ENCODE peak calls at places on chromosomes 11 and 22, in four cellular contexts. Y is H1, I is A549, J is K562. K is an unnamed sample.

GRCh38 chr22:25199726-25200520 is at the start of gene CRYBB3:
- DNase-seq in Y (no peak), J (no peak), I (no peak), K (no peak)

GRCh38 chr11:65637794-65638317 is at the start of gene SIPA1:
- DNase-seq in J (peak; percentile 93), Y (peak; percentile 83), I (peak; percentile 91), K (peak; percentile 79)

GRCh38 chr22:37419916-37420655 is 7.2 kb downstream of the ELFN2 start:
- DNase-seq in J (peak; percentile 6), I (no peak), Y (peak; percentile 50), K (no peak)

GRCh38 chr11:105000797-105001196 is 22.2 kb downstream of the CASP5 start:
- DNase-seq in Y (no peak), J (peak; percentile 26), I (peak; percentile 1), K (peak; percentile 31)

GRCh38 chr11:92596596-92597317 is 372.1 kb downstream of the FAT3 start:
- DNase-seq in I (no peak), J (no peak), Y (no peak), K (no peak)

GRCh38 chr22:47196881-47197701 is 434.6 kb downstream of the TBC1D22A start:
- DNase-seq in I (no peak), Y (no peak), J (no peak), K (no peak)

GRCh38 chr11:129190087-129190486 is 2.0 kb downstream of the ARHGAP32 start:
- DNase-seq in Y (no peak), I (peak; percentile 60), J (no peak), K (no peak)

GRCh38 chr11:63783925-63784592 is 15.5 kb upstream of the ZFTA start:
- DNase-seq in J (no peak), Y (no peak), I (no peak), K (peak; percentile 30)

GRCh38 chr11:45801723-45802315 is 3.1 kb upstream of the SLC35C1 start:
- DNase-seq in J (no peak), Y (no peak), I (peak; percentile 17), K (no peak)

GRCh38 chr11:326842-327580 is 6.4 kb upstream of the IFITM3 start:
- DNase-seq in J (peak; percentile 86), Y (no peak), I (no peak), K (peak; percentile 56)

GRCh38 chr11:111454561-111455192 is 57.5 kb downstream of the BTG4 start:
- DNase-seq in Y (no peak), J (peak; percentile 65), I (peak; percentile 45), K (peak; percentile 55)

GRCh38 chr11:112113539-112114457 is 27.1 kb downstream of the SDHD start:
- DNase-seq in Y (no peak), J (peak; percentile 65), I (peak; percentile 64), K (no peak)

GRCh38 chr11:61626580-61627380 is 45.9 kb upstream of the SYT7 start:
- DNase-seq in Y (no peak), I (no peak), J (no peak), K (no peak)

GRCh38 chr11:30710216-30710615 is 124.1 kb upstream of the MPPED2 start:
- DNase-seq in J (no peak), Y (no peak), I (no peak), K (no peak)

GRCh38 chr22:39518124-39518786 is 2.1 kb upstream of the ATF4 start:
- DNase-seq in I (no peak), Y (no peak), J (no peak), K (no peak)

GRCh38 chr11:93329936-93330445 is 551 bp upstream of the DEUP1 start:
- DNase-seq in I (no peak), Y (no peak), J (peak; percentile 61), K (no peak)

GRCh38 chr22:46061124-46061410 is 84.1 kb upstream of the WNT7B start:
- DNase-seq in J (no peak), I (no peak), Y (no peak), K (no peak)

GRCh38 chr22:35985361-35985760 is 43.3 kb downstream of the RBFOX2 start:
- DNase-seq in I (no peak), J (no peak), Y (no peak), K (no peak)

GRCh38 chr22:35986085-35986484 is 42.5 kb downstream of the RBFOX2 start:
- DNase-seq in Y (no peak), I (no peak), J (no peak), K (no peak)

GRCh38 chr22:35984183-35984710 is 44.4 kb downstream of the RBFOX2 start:
- DNase-seq in J (no peak), Y (no peak), I (no peak), K (no peak)

GRCh38 chr22:35987487-35987886 is 41.1 kb downstream of the RBFOX2 start:
- DNase-seq in I (no peak), J (no peak), Y (no peak), K (no peak)

DNA sequence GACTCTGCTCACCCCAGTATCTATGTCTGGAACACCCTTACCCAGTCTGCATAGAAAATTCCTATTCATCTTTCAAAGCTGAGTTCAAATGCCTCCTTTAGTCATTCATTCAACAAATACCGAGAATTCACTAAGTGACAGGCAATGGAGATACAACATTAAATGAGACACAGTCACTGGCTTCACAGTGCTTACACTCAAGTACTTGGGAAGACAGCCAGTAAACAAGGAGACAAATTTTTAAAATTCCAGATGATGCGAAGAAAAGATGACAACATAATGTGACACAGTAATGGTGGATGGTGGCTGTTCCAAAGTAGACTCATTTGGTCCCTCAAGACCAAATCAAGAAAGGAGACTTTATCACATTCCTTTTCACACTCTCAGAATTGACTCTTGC is 43.8 kb downstream of the RBFOX2 start:
- DNase-seq in I (no peak), Y (no peak), J (no peak), K (no peak)
- H3K4me1 ChIP-seq in I (no peaks in the 10 kb centered on the region), Y (no peaks in the 10 kb centered on the region), J (no peaks in the 10 kb centered on the region), K (no peaks in the 10 kb centered on the region)

GRCh38 chr22:49934144-49934890 is 15.9 kb downstream of the CRELD2 start:
- DNase-seq in J (peak; percentile 64), I (no peak), Y (no peak), K (no peak)
- H3K27ac ChIP-seq in J (peak overlapping the region; percentile 63), I (peak overlapping the region; percentile 93), Y (no peak overlapping the region), K (no peak overlapping the region)

GRCh38 chr11:126359431-126360048 is 4.1 kb downstream of the ST3GAL4 start:
- DNase-seq in I (no peak), Y (no peak), J (no peak), K (no peak)

GRCh38 chr11:126357055-126357962 is 1.8 kb downstream of the ST3GAL4 start:
- DNase-seq in J (no peak), I (no peak), Y (no peak), K (no peak)

GRCh38 chr11:126360049-126360446 is 4.6 kb downstream of the ST3GAL4 start:
- DNase-seq in I (no peak), Y (no peak), J (no peak), K (no peak)

GRCh38 chr11:126358763-126359160 is 3.3 kb downstream of the ST3GAL4 start:
- DNase-seq in Y (no peak), J (no peak), I (no peak), K (no peak)

DNA sequence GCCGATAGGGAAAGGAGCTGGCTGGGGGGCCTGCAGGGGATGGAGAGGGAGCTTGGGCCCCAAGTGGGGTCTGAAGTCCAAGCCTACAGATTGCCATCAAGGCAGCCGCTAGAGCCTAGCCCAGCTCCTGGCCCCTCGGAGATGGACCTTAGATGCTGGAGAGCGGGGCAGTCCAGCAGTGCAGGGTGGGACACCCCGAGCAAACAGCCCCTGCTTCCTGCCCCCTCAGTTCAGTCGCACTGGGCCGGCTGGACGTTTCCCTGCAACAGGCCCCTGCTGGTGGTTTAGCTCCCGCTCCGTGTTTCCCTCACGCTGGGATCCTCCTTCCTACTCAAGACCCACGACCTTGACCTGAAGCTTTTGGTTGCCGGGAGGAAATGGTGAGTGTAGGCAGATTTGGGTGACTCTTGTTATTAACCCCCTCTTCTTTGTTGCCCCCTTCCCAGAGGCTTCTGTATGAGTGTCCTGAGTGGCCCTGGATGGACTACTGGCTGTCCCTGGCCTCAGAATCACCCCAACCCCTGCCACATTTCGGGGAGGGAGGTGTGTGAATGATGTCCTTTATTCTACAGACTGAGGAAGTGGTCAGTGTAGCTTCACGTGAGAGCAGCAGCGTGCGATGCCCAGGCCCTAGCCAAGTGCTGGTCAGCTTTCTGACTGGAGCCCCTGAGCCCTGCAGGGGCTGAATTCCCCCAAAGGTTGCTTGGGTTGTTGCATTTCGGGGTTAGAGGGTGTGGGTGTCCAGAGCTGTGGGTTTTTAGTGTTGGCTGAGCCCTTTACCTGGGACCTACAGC is 2.7 kb downstream of the ST3GAL4 start:
- DNase-seq in Y (no peak), I (no peak), J (no peak), K (no peak)
- H3K4me2 ChIP-seq in Y (no peak overlapping the region), I (no peak overlapping the region), J (no peak overlapping the region), K (peak overlapping the region; percentile 96)

DNA sequence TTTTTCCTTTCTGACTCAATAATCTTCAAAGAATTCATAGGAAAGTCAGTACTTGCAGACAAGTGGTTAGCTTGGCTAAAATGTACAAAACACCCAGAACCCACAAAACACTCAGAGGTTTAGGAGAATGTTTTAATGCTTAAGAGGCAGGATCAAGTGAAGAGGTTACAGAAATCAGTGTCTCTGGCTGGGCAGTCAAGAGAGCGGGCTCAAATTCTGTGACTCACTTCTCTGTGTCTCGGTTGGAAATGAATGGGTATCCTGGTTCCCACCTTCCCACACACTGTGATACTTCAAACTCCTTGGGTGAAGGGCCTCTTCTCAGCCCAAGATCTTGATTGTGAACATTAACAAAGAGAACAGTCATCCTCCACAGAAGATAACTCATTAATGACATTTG is 3.8 kb downstream of the MPEG1 start:
- DNase-seq in Y (no peak), J (no peak), I (no peak), K (no peak)
- H3K4me1 ChIP-seq in Y (no peaks in the 10 kb centered on the region), J (no peaks in the 10 kb centered on the region), I (no peaks in the 10 kb centered on the region), K (no peaks in the 10 kb centered on the region)